ENCODE peak calls at places on chromosomes 3 and 15, in nine cellular contexts. One of them, this sample, is unnamed.

GRCh38 chr15:59438891-59439290 is 905 bp downstream of the FAM81A start:
- DNase-seq in adrenal gland: no peak
- DNase-seq in uterus: peak
- DNase-seq in ecto neural progenitor cell: no peak
- DNase-seq in fibroblast of mammary gland: peak
- DNase-seq in AG09309: no peak
- DNase-seq in Calu3: no peak
- DNase-seq in activated CD4-positive, alpha-beta T cell treated with anti-CD3 and anti-CD28 coated beads for 4 hours: no peak
- DNase-seq in Right ventricle myocardium superior: peak
- DNase-seq in this sample: no peak

GRCh38 chr3:126468028-126468891 is 7.4 kb downstream of the ZXDC start:
- DNase-seq in adrenal gland: peak
- DNase-seq in uterus: peak
- DNase-seq in ecto neural progenitor cell: no peak
- DNase-seq in fibroblast of mammary gland: peak
- DNase-seq in AG09309: no peak
- DNase-seq in Calu3: no peak
- DNase-seq in activated CD4-positive, alpha-beta T cell treated with anti-CD3 and anti-CD28 coated beads for 4 hours: no peak
- DNase-seq in Right ventricle myocardium superior: no peak
- DNase-seq in this sample: peak

GRCh38 chr3:148309390-148310035 is 388.2 kb upstream of the AGTR1 start:
- DNase-seq in adrenal gland: peak
- DNase-seq in uterus: no peak
- DNase-seq in ecto neural progenitor cell: peak
- DNase-seq in fibroblast of mammary gland: peak
- DNase-seq in AG09309: peak
- DNase-seq in Calu3: peak
- DNase-seq in activated CD4-positive, alpha-beta T cell treated with anti-CD3 and anti-CD28 coated beads for 4 hours: no peak
- DNase-seq in Right ventricle myocardium superior: no peak
- DNase-seq in this sample: peak

GRCh38 chr3:14831916-14832430 is 13.2 kb downstream of the FGD5 start:
- DNase-seq in adrenal gland: no peak
- DNase-seq in uterus: no peak
- DNase-seq in ecto neural progenitor cell: no peak
- DNase-seq in fibroblast of mammary gland: no peak
- DNase-seq in AG09309: no peak
- DNase-seq in Calu3: no peak
- DNase-seq in activated CD4-positive, alpha-beta T cell treated with anti-CD3 and anti-CD28 coated beads for 4 hours: no peak
- DNase-seq in Right ventricle myocardium superior: no peak
- DNase-seq in this sample: no peak

GRCh38 chr3:57977755-57978715 is 30.2 kb upstream of the FLNB start:
- DNase-seq in adrenal gland: no peak
- DNase-seq in uterus: no peak
- DNase-seq in ecto neural progenitor cell: no peak
- DNase-seq in fibroblast of mammary gland: no peak
- DNase-seq in AG09309: no peak
- DNase-seq in Calu3: peak
- DNase-seq in activated CD4-positive, alpha-beta T cell treated with anti-CD3 and anti-CD28 coated beads for 4 hours: no peak
- DNase-seq in Right ventricle myocardium superior: no peak
- DNase-seq in this sample: no peak

GRCh38 chr3:114595521-114596028 is 301.7 kb downstream of the TIGIT start:
- DNase-seq in adrenal gland: no peak
- DNase-seq in uterus: no peak
- DNase-seq in ecto neural progenitor cell: no peak
- DNase-seq in fibroblast of mammary gland: no peak
- DNase-seq in AG09309: no peak
- DNase-seq in Calu3: no peak
- DNase-seq in activated CD4-positive, alpha-beta T cell treated with anti-CD3 and anti-CD28 coated beads for 4 hours: no peak
- DNase-seq in Right ventricle myocardium superior: no peak
- DNase-seq in this sample: no peak

GRCh38 chr15:42723068-42723467 is 13.9 kb downstream of the CDAN1 start:
- DNase-seq in adrenal gland: no peak
- DNase-seq in uterus: no peak
- DNase-seq in ecto neural progenitor cell: no peak
- DNase-seq in fibroblast of mammary gland: peak
- DNase-seq in AG09309: no peak
- DNase-seq in Calu3: no peak
- DNase-seq in activated CD4-positive, alpha-beta T cell treated with anti-CD3 and anti-CD28 coated beads for 4 hours: no peak
- DNase-seq in Right ventricle myocardium superior: no peak
- DNase-seq in this sample: no peak

GRCh38 chr3:186524616-186525015 is 19.6 kb downstream of the CRYGS start:
- DNase-seq in adrenal gland: no peak
- DNase-seq in uterus: no peak
- DNase-seq in ecto neural progenitor cell: no peak
- DNase-seq in fibroblast of mammary gland: no peak
- DNase-seq in AG09309: no peak
- DNase-seq in Calu3: no peak
- DNase-seq in activated CD4-positive, alpha-beta T cell treated with anti-CD3 and anti-CD28 coated beads for 4 hours: no peak
- DNase-seq in Right ventricle myocardium superior: no peak
- DNase-seq in this sample: no peak

GRCh38 chr3:133870822-133871221 is 24.9 kb downstream of the RAB6B start:
- DNase-seq in adrenal gland: no peak
- DNase-seq in uterus: no peak
- DNase-seq in ecto neural progenitor cell: no peak
- DNase-seq in fibroblast of mammary gland: no peak
- DNase-seq in AG09309: no peak
- DNase-seq in Calu3: no peak
- DNase-seq in activated CD4-positive, alpha-beta T cell treated with anti-CD3 and anti-CD28 coated beads for 4 hours: no peak
- DNase-seq in Right ventricle myocardium superior: no peak
- DNase-seq in this sample: no peak

GRCh38 chr3:126081618-126082333 is 2.1 kb downstream of the SLC41A3 start:
- DNase-seq in adrenal gland: peak
- DNase-seq in uterus: peak
- DNase-seq in ecto neural progenitor cell: no peak
- DNase-seq in fibroblast of mammary gland: peak
- DNase-seq in AG09309: no peak
- DNase-seq in Calu3: peak
- DNase-seq in activated CD4-positive, alpha-beta T cell treated with anti-CD3 and anti-CD28 coated beads for 4 hours: no peak
- DNase-seq in Right ventricle myocardium superior: no peak
- DNase-seq in this sample: peak

GRCh38 chr3:182400838-182401237 is 392.5 kb upstream of the ATP11B start:
- DNase-seq in adrenal gland: no peak
- DNase-seq in uterus: no peak
- DNase-seq in ecto neural progenitor cell: no peak
- DNase-seq in fibroblast of mammary gland: no peak
- DNase-seq in AG09309: no peak
- DNase-seq in Calu3: no peak
- DNase-seq in activated CD4-positive, alpha-beta T cell treated with anti-CD3 and anti-CD28 coated beads for 4 hours: no peak
- DNase-seq in Right ventricle myocardium superior: no peak
- DNase-seq in this sample: no peak

GRCh38 chr3:95434436-95434835 is 1371.6 kb downstream of the NSUN3 start:
- DNase-seq in adrenal gland: no peak
- DNase-seq in uterus: no peak
- DNase-seq in ecto neural progenitor cell: no peak
- DNase-seq in fibroblast of mammary gland: peak
- DNase-seq in AG09309: no peak
- DNase-seq in Calu3: no peak
- DNase-seq in activated CD4-positive, alpha-beta T cell treated with anti-CD3 and anti-CD28 coated beads for 4 hours: no peak
- DNase-seq in Right ventricle myocardium superior: no peak
- DNase-seq in this sample: no peak

GRCh38 chr3:197750396-197750831 is 731 bp downstream of the FYTTD1 start:
- DNase-seq in adrenal gland: peak
- DNase-seq in uterus: peak
- DNase-seq in ecto neural progenitor cell: peak
- DNase-seq in fibroblast of mammary gland: peak
- DNase-seq in AG09309: no peak
- DNase-seq in Calu3: peak
- DNase-seq in activated CD4-positive, alpha-beta T cell treated with anti-CD3 and anti-CD28 coated beads for 4 hours: peak
- DNase-seq in Right ventricle myocardium superior: peak
- DNase-seq in this sample: peak

GRCh38 chr3:132256984-132257383 is 60.2 kb upstream of the ACP3 start:
- DNase-seq in adrenal gland: peak
- DNase-seq in uterus: no peak
- DNase-seq in ecto neural progenitor cell: peak
- DNase-seq in fibroblast of mammary gland: peak
- DNase-seq in AG09309: no peak
- DNase-seq in Calu3: peak
- DNase-seq in activated CD4-positive, alpha-beta T cell treated with anti-CD3 and anti-CD28 coated beads for 4 hours: no peak
- DNase-seq in Right ventricle myocardium superior: no peak
- DNase-seq in this sample: peak

GRCh38 chr15:67187351-67187854 is 67.1 kb downstream of the AAGAB start:
- DNase-seq in adrenal gland: no peak
- DNase-seq in uterus: peak
- DNase-seq in ecto neural progenitor cell: no peak
- DNase-seq in fibroblast of mammary gland: no peak
- DNase-seq in AG09309: no peak
- DNase-seq in Calu3: no peak
- DNase-seq in activated CD4-positive, alpha-beta T cell treated with anti-CD3 and anti-CD28 coated beads for 4 hours: no peak
- DNase-seq in Right ventricle myocardium superior: no peak
- DNase-seq in this sample: no peak

GRCh38 chr3:13221491-13221890 is 148.3 kb upstream of the IQSEC1 start:
- DNase-seq in adrenal gland: no peak
- DNase-seq in uterus: no peak
- DNase-seq in ecto neural progenitor cell: no peak
- DNase-seq in fibroblast of mammary gland: no peak
- DNase-seq in AG09309: no peak
- DNase-seq in Calu3: no peak
- DNase-seq in activated CD4-positive, alpha-beta T cell treated with anti-CD3 and anti-CD28 coated beads for 4 hours: no peak
- DNase-seq in Right ventricle myocardium superior: peak
- DNase-seq in this sample: no peak

GRCh38 chr3:184129012-184129411 is 6.1 kb upstream of the EIF2B5 start:
- DNase-seq in adrenal gland: peak
- DNase-seq in uterus: no peak
- DNase-seq in ecto neural progenitor cell: peak
- DNase-seq in fibroblast of mammary gland: peak
- DNase-seq in AG09309: no peak
- DNase-seq in Calu3: peak
- DNase-seq in activated CD4-positive, alpha-beta T cell treated with anti-CD3 and anti-CD28 coated beads for 4 hours: no peak
- DNase-seq in Right ventricle myocardium superior: no peak
- DNase-seq in this sample: peak

GRCh38 chr15:84874991-84875390 is 9.5 kb upstream of the SLC28A1 start:
- DNase-seq in adrenal gland: no peak
- DNase-seq in uterus: no peak
- DNase-seq in ecto neural progenitor cell: no peak
- DNase-seq in fibroblast of mammary gland: no peak
- DNase-seq in AG09309: no peak
- DNase-seq in Calu3: no peak
- DNase-seq in activated CD4-positive, alpha-beta T cell treated with anti-CD3 and anti-CD28 coated beads for 4 hours: no peak
- DNase-seq in Right ventricle myocardium superior: no peak
- DNase-seq in this sample: no peak

GRCh38 chr3:138461246-138461645 is 26.8 kb downstream of the ESYT3 start:
- DNase-seq in adrenal gland: no peak
- DNase-seq in uterus: no peak
- DNase-seq in ecto neural progenitor cell: peak
- DNase-seq in fibroblast of mammary gland: no peak
- DNase-seq in AG09309: no peak
- DNase-seq in Calu3: no peak
- DNase-seq in activated CD4-positive, alpha-beta T cell treated with anti-CD3 and anti-CD28 coated beads for 4 hours: no peak
- DNase-seq in Right ventricle myocardium superior: no peak
- DNase-seq in this sample: no peak

This sample was measured in MV-4-11.